ENCODE peak calls at places on chromosome 15, in ten cellular contexts. X is transverse colon, B is ovary, O is A549, J is suprapubic skin, K is esophagus muscularis mucosa, Z is K562, E is HepG2, A is stomach, P is GM12878. N is an unnamed sample.

GRCh38 chr15:77607111-77607893 is 25.4 kb downstream of the LINGO1 start:
- DNase-seq in X (no peak), B (no peak), O (no peak), J (no peak), K (no peak), Z (peak; percentile 54), E (no peak), A (no peak), P (no peak), N (no peak)

GRCh38 chr15:49832421-49832980 is 211.7 kb downstream of the DTWD1 start:
- DNase-seq in X (peak; percentile 56), B (no peak), O (peak; percentile 79), J (no peak), K (no peak), Z (peak; percentile 11), E (peak; percentile 31), A (no peak), P (no peak), N (no peak)

GRCh38 chr15:76663529-76663928 is 241.6 kb downstream of the SCAPER start:
- DNase-seq in X (no peak), B (no peak), O (no peak), J (no peak), K (no peak), Z (no peak), E (no peak), A (no peak), P (no peak), N (no peak)

GRCh38 chr15:39934415-39935044 is 615 bp downstream of the EIF2AK4 start:
- DNase-seq in X (no peak), B (no peak), O (no peak), J (no peak), K (no peak), Z (peak; percentile 32), E (peak; percentile 9), A (no peak), P (no peak), N (no peak)

GRCh38 chr15:36432162-36432561 is 147.3 kb upstream of the CDIN1 start:
- DNase-seq in X (no peak), B (no peak), O (no peak), J (no peak), K (no peak), Z (no peak), E (no peak), A (no peak), P (no peak), N (no peak)

GRCh38 chr15:69321041-69321554 is 22.4 kb downstream of the PAQR5 start:
- DNase-seq in X (peak; percentile 59), B (no peak), O (no peak), J (no peak), K (no peak), Z (no peak), E (no peak), A (no peak), P (no peak), N (no peak)

GRCh38 chr15:25805006-25805405 is 58.1 kb downstream of the ATP10A start:
- DNase-seq in X (no peak), B (no peak), O (no peak), J (no peak), K (peak; percentile 89), Z (no peak), E (no peak), A (no peak), P (no peak), N (no peak)

GRCh38 chr15:95284933-95285401 is 1045.5 kb upstream of the NR2F2 start:
- DNase-seq in X (no peak), B (no peak), O (no peak), J (no peak), K (no peak), Z (peak; percentile 47), E (no peak), A (no peak), P (no peak), N (no peak)

GRCh38 chr15:43769584-43770228 is 7.1 kb downstream of the ELL3 start:
- DNase-seq in X (peak; percentile 63), B (peak; percentile 54), O (peak; percentile 39), J (no peak), K (no peak), Z (peak; percentile 77), E (peak; percentile 50), A (peak; percentile 54), P (no peak), N (peak; percentile 79)

GRCh38 chr15:84570164-84570692 is 30.6 kb upstream of the ZSCAN2 start:
- DNase-seq in X (peak; percentile 76), B (peak; percentile 65), O (peak; percentile 48), J (peak; percentile 80), K (no peak), Z (peak; percentile 68), E (no peak), A (peak; percentile 61), P (no peak), N (peak; percentile 53)

GRCh38 chr15:41967506-41968206 is 4.7 kb downstream of the EHD4 start:
- DNase-seq in X (peak; percentile 28), B (no peak), O (no peak), J (peak; percentile 67), K (no peak), Z (peak; percentile 21), E (no peak), A (peak; percentile 27), P (peak; percentile 45), N (peak; percentile 40)

GRCh38 chr15:41968738-41969137 is 3.6 kb downstream of the EHD4 start:
- DNase-seq in X (no peak), B (no peak), O (no peak), J (no peak), K (no peak), Z (no peak), E (no peak), A (no peak), P (peak; percentile 28), N (no peak)

GRCh38 chr15:41966920-41967465 is 5.4 kb downstream of the EHD4 start:
- DNase-seq in X (peak; percentile 6), B (no peak), O (no peak), J (peak; percentile 44), K (no peak), Z (no peak), E (no peak), A (peak; percentile 20), P (no peak), N (no peak)

GRCh38 chr15:41966414-41966812 is 5.9 kb downstream of the EHD4 start:
- DNase-seq in X (peak; percentile 5), B (no peak), O (no peak), J (peak; percentile 45), K (no peak), Z (no peak), E (no peak), A (peak; percentile 11), P (no peak), N (no peak)

GRCh38 chr15:41965441-41966413 is 6.6 kb downstream of the EHD4 start:
- DNase-seq in X (peak; percentile 5), B (no peak), O (no peak), J (peak; percentile 38), K (no peak), Z (no peak), E (no peak), A (peak; percentile 23), P (no peak), N (no peak)
- TF ChIP-seq EP300 in X (no peak), B (no peak), O (no peak), J (no peak), K (no peak), Z (no peak), E (no peak), A (no peak), P (no peak), N (no peak)

GRCh38 chr15:91965501-91966180 is 112.1 kb downstream of the SLCO3A1 start:
- DNase-seq in X (no peak), B (no peak), O (peak; percentile 77), J (no peak), K (no peak), Z (no peak), E (no peak), A (no peak), P (no peak), N (no peak)
- H3K4me3 ChIP-seq in X (no peak overlapping the region), B (no peak overlapping the region), O (peak overlapping the region; percentile 5), J (no peak overlapping the region), K (no peak overlapping the region), Z (no peak overlapping the region), E (no peak overlapping the region), A (no peak overlapping the region), P (no peak overlapping the region), N (no peak overlapping the region)

DNA sequence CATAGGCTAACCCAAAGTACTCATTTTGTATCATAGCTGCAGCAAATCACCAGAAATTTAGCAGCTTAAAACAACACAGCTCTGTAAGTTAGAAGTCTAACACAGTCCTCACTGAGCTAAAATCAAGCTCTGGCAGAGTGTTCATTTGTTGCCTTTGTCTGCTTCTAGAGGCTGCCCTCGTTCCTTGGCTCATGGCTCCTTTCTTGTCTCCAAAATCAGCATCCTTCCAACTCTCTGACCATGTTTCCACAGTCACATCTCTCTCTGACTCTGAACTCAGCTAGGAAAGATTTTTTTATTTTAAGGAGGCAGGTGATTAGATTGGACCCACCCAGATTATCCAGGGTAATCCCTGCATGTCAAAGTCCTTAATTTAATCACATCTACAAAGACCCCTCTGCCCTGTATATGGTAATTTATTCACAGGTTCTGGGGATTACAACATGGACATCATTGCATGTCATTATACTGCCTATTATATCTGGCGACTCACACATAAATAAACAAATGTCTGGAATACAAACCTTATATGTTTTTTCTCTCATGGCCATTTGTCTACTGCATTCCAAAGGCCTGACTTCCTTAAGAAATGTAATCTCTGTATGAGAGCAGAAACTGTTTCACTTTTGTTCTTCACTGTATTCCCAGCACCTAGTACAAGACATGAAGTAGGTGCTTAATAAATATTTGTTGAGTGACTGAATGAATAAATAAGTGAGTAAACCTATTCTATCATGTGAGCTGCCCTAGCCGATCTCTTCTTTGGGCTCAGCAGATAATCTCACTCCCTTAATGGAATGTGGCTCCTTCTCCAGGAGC is 15.1 kb upstream of the UACA start:
- DNase-seq in X (no peak), B (no peak), O (peak; percentile 73), J (no peak), K (peak; percentile 17), Z (no peak), E (no peak), A (no peak), P (no peak), N (no peak)
- TF ChIP-seq EP300 in X (no peak), B (no peak), O (no peak), J (no peak), K (no peak), Z (no peak), E (no peak), A (no peak), P (no peak), N (no peak)

DNA sequence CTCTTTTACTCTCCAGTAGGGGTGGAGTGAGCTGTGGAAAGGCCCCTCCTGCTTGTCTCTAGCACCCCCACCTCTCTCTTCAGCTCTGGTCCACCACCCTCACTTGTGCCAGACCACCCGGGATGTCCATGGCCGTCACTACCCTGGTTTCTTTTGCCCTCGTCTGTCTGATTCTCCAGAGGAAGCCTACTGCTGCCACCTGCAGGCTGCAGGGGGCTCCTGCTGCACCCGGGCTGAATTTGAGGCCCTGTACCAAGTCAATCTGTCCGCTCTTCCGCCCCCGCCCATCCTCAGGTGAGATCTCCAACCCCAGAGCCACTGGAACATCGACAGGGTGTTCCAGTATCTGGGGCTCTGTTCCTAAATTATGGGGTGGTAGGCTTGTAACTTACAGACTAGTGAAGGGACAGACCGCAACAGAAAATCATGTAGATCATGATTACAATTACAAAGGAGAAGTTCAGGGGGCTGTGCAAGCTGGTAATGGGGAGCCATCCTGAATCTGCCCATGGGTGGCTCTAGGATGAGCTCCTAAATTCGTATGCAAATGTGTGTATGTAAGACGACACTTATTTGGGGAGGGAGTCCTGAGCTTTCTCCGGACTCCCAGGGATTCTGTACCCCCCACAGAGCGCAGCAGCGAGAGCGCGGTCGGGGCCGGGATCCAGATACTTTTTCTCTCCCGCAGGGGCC is 683 bp upstream of the UNC45A start:
- DNase-seq in X (peak; percentile 93), B (peak; percentile 86), O (peak; percentile 91), J (peak; percentile 90), K (peak; percentile 95), Z (peak; percentile 93), E (peak; percentile 81), A (peak; percentile 90), P (peak; percentile 43), N (peak; percentile 72)
- H3K4me3 ChIP-seq in X (peak overlapping the region; percentile 87), B (peak overlapping the region; percentile 63), O (peak overlapping the region; percentile 73), J (peak overlapping the region; percentile 85), K (peak overlapping the region; percentile 80), Z (peak overlapping the region; percentile 80), E (peak overlapping the region; percentile 77), A (peak overlapping the region; percentile 78), P (peak overlapping the region; percentile 79), N (peak overlapping the region; percentile 81)

N was measured in tibial nerve.